ENCODE peak calls at places on chromosomes 16 and 17, in six cellular contexts. C is neuronal stem cell, X is H9, Y is IMR-90, L is H1, A is mesenchymal stem cell. T is an unnamed sample.

GRCh38 chr17:46152423-46152822 is 40.8 kb downstream of the KANSL1 start:
- DNase-seq in C (no peak), X (no peak), Y (no peak), L (no peak), A (no peak), T (no peak)

GRCh38 chr17:72270530-72270929 is 149.7 kb downstream of the SOX9 start:
- DNase-seq in C (no peak), X (no peak), Y (peak; percentile 3), L (no peak), A (peak; percentile 1), T (no peak)

GRCh38 chr17:21041753-21042433 is 918 bp downstream of the USP22 start:
- DNase-seq in C (peak; percentile 73), X (peak; percentile 92), Y (peak; percentile 61), L (peak; percentile 58), A (peak; percentile 81), T (peak; percentile 52)

GRCh38 chr16:3793161-3793576 is 75.8 kb upstream of the TRAP1 start:
- DNase-seq in C (no peak), X (no peak), Y (no peak), L (no peak), A (no peak), T (no peak)

GRCh38 chr17:879546-879945 is 97.4 kb downstream of the MRM3 start:
- DNase-seq in C (peak; percentile 73), X (peak; percentile 99), Y (peak; percentile 48), L (peak; percentile 93), A (peak; percentile 55), T (peak; percentile 15)

GRCh38 chr17:72730091-72730490 is 362.4 kb downstream of the SLC39A11 start:
- DNase-seq in C (no peak), X (no peak), Y (peak; percentile 85), L (no peak), A (no peak), T (no peak)

GRCh38 chr17:54405826-54406225 is 494.8 kb upstream of the TOM1L1 start:
- DNase-seq in C (no peak), X (no peak), Y (no peak), L (no peak), A (no peak), T (no peak)

GRCh38 chr17:13374203-13375143 is 227.3 kb downstream of the HS3ST3A1 start:
- DNase-seq in C (no peak), X (no peak), Y (no peak), L (no peak), A (no peak), T (no peak)

GRCh38 chr17:45579529-45580495 is 89.3 kb upstream of the PLEKHM1 start:
- DNase-seq in C (no peak), X (peak; percentile 58), Y (no peak), L (no peak), A (peak; percentile 7), T (no peak)

GRCh38 chr16:57946181-57946801 is 24.6 kb downstream of the CNGB1 start:
- DNase-seq in C (no peak), X (no peak), Y (no peak), L (no peak), A (no peak), T (peak; percentile 55)
- H3K18ac ChIP-seq in C (no peak overlapping the region), X (no peak overlapping the region), Y (no peak overlapping the region), L (no peak overlapping the region), A (no peak overlapping the region), T (no peak overlapping the region)

GRCh38 chr16:12210258-12210880 is 233.8 kb downstream of the SNX29 start:
- DNase-seq in C (no peak), X (no peak), Y (no peak), L (no peak), A (no peak), T (no peak)
- H3K27ac ChIP-seq in C (no peak overlapping the region), X (no peak overlapping the region), Y (no peak overlapping the region), L (no peak overlapping the region), A (no peak overlapping the region), T (no peak overlapping the region)

GRCh38 chr17:59638553-59638952 is 18.9 kb downstream of the CLTC start:
- DNase-seq in C (no peak), X (no peak), Y (no peak), L (no peak), A (no peak), T (no peak)
- H3K14ac ChIP-seq in C (no peak overlapping the region), X (no peak overlapping the region), Y (no peak overlapping the region), L (no peak overlapping the region), A (no peak overlapping the region), T (no peak overlapping the region)

DNA sequence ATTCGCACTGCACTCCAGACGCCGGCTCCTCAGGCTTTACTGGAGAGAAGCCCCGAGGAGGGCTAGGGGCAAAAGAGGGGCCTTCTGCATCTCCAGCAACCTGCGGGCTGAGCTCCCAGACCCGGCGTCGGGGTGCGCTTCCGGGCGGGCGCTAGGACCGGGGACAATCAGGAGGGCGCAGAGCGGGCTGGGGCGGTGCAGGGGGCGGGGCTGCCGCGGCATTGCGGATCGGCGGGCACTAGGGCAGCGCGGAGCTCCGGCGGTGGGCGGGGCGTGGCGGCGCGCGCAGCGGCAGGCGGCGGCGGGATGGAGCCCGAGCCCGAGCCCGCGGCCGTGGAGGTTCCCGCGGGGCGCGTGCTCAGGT is at the start of gene TSEN54:
- DNase-seq in C (peak; percentile 79), X (peak; percentile 95), Y (peak; percentile 79), L (no peak), A (peak; percentile 90), T (peak; percentile 85)
- H3K18ac ChIP-seq in C (peak within 1 kb of the TSS; percentile 93), X (peak within 1 kb of the TSS; percentile 87), Y (no peak within 1 kb of the TSS), L (peak within 1 kb of the TSS; percentile 97), A (no peak within 1 kb of the TSS), T (peak within 1 kb of the TSS; percentile 66)

GRCh38 chr16:67249178-67249759 is 490 bp downstream of the SLC9A5 start:
- DNase-seq in C (no peak), X (no peak), Y (no peak), L (no peak), A (peak; percentile 34), T (no peak)
- H3K27ac ChIP-seq in C (no peak overlapping the region), X (no peak overlapping the region), Y (peak overlapping the region; percentile 48), L (no peak overlapping the region), A (no peak overlapping the region), T (no peak overlapping the region)

DNA sequence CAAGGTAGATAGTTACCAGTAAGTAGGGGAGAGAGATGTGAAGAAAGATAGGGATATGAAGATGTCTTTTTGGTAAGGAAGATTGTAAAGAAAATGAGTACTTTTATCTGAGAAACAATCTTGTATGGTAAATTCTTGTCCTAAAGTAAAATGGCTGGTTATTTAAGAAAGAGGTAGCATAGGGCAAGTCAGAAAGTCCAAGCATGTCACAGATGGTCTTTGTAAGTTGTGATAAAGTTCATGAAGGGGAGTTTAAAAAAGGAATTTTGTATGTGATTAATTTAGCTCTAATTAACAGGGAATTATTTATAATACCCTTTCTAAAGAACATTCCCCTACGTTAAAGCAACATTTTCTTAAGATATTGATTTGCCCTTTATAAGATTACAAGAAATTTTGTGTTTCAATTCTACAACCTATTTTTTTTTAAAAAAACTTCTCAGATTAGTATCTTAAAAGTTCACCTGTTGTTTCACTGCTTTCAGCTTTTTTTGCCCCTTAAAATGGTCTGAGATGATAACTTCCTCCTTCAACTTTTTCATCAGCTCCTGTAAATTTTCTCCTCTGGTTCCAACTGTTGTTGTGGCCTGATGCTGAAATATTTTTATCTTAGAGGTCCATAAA is 16.2 kb upstream of the CPHXL start:
- DNase-seq in C (peak; percentile 26), X (no peak), Y (no peak), L (no peak), A (peak; percentile 11), T (no peak)
- H3K14ac ChIP-seq in C (no peak overlapping the region), X (no peak overlapping the region), Y (no peak overlapping the region), L (no peak overlapping the region), A (no peak overlapping the region), T (no peak overlapping the region)

GRCh38 chr17:77027271-77027670 is 113.5 kb upstream of the SEC14L1 start:
- DNase-seq in C (no peak), X (no peak), Y (no peak), L (no peak), A (no peak), T (no peak)

GRCh38 chr17:77025781-77026180 is 115.0 kb upstream of the SEC14L1 start:
- DNase-seq in C (no peak), X (no peak), Y (no peak), L (no peak), A (no peak), T (no peak)

GRCh38 chr17:77033892-77034404 is 106.8 kb upstream of the SEC14L1 start:
- DNase-seq in C (no peak), X (no peak), Y (no peak), L (no peak), A (no peak), T (no peak)

GRCh38 chr17:77032929-77033328 is 107.8 kb upstream of the SEC14L1 start:
- DNase-seq in C (no peak), X (no peak), Y (no peak), L (no peak), A (no peak), T (no peak)

GRCh38 chr17:77028900-77029299 is 111.9 kb upstream of the SEC14L1 start:
- DNase-seq in C (no peak), X (no peak), Y (no peak), L (no peak), A (no peak), T (no peak)
- H3K18ac ChIP-seq in C (no peak overlapping the region), X (no peak overlapping the region), Y (no peak overlapping the region), L (no peak overlapping the region), A (no peak overlapping the region), T (no peak overlapping the region)

GRCh38 chr17:35493040-35493439 is 44.4 kb downstream of the SLFN12L start:
- DNase-seq in C (no peak), X (no peak), Y (no peak), L (no peak), A (no peak), T (no peak)

GRCh38 chr17:35491417-35491816 is 42.9 kb upstream of the SLFN13 start:
- DNase-seq in C (no peak), X (no peak), Y (no peak), L (no peak), A (no peak), T (no peak)

GRCh38 chr17:35489944-35490343 is 41.4 kb upstream of the SLFN13 start:
- DNase-seq in C (no peak), X (no peak), Y (no peak), L (no peak), A (no peak), T (no peak)

GRCh38 chr17:35486920-35487727 is 38.6 kb upstream of the SLFN13 start:
- DNase-seq in C (no peak), X (no peak), Y (peak; percentile 56), L (no peak), A (peak; percentile 35), T (peak; percentile 20)
- H3K27ac ChIP-seq in C (no peak overlapping the region), X (no peak overlapping the region), Y (no peak overlapping the region), L (no peak overlapping the region), A (no peak overlapping the region), T (no peak overlapping the region)

GRCh38 chr17:29113334-29113733 is 66.9 kb downstream of the MYO18A start:
- DNase-seq in C (no peak), X (no peak), Y (no peak), L (no peak), A (no peak), T (no peak)
- H3K14ac ChIP-seq in C (no peak overlapping the region), X (no peak overlapping the region), Y (no peak overlapping the region), L (no peak overlapping the region), A (no peak overlapping the region), T (no peak overlapping the region)

DNA sequence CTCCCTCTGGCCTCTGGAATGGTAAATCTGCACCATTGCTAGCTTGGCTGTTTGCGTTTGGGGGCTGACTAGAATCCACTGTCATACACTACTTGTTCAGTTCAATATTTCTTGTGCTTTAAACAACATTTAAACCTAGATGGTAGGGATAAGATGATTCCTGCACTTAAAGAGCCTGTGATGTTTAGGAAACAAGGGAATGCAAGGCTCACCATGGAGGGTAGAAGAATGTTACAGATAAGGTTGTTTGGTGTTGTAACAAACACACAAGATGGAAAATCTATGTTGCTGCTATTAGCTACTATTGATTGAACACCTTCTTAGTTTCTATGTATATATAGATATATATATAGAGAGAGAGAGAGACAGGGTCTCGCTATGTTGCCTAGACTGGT is 31.4 kb downstream of the YPEL2 start:
- DNase-seq in C (no peak), X (no peak), Y (no peak), L (no peak), A (no peak), T (no peak)
- H3K18ac ChIP-seq in C (no peak overlapping the region), X (no peak overlapping the region), Y (peak overlapping the region; percentile 53), L (no peak overlapping the region), A (no peak overlapping the region), T (no peak overlapping the region)